ENCODE peak calls at places on chromosomes 11 and 22, in six cellular contexts. One of them, this sample, is unnamed. For H3K4me1 and H3K36me3, the result is how much of the 10 kb centered on the place peaks cover.

GRCh38 chr22:44870021-44870420 is 117.6 kb downstream of the ARHGAP8 start:
- DNase-seq in MM.1S: no peak
- DNase-seq in heart left ventricle: no peak
- DNase-seq in HAP-1: no peak
- DNase-seq in CD8-positive, alpha-beta memory T cell: no peak
- DNase-seq in body of pancreas: no peak
- DNase-seq in this sample: no peak

GRCh38 chr11:83694191-83694905 is 408.2 kb upstream of the CCDC90B start:
- DNase-seq in MM.1S: no peak
- DNase-seq in heart left ventricle: no peak
- DNase-seq in HAP-1: no peak
- DNase-seq in CD8-positive, alpha-beta memory T cell: no peak
- DNase-seq in body of pancreas: no peak
- DNase-seq in this sample: no peak

GRCh38 chr11:2691991-2692841 is 7.6 kb downstream of the KCNQ1OT1 start:
- DNase-seq in MM.1S: no peak
- DNase-seq in heart left ventricle: no peak
- DNase-seq in HAP-1: no peak
- DNase-seq in CD8-positive, alpha-beta memory T cell: no peak
- DNase-seq in body of pancreas: peak
- DNase-seq in this sample: no peak

GRCh38 chr11:45665206-45665932 is at the start of gene CHST1:
- DNase-seq in MM.1S: peak
- DNase-seq in heart left ventricle: peak
- DNase-seq in HAP-1: no peak
- DNase-seq in CD8-positive, alpha-beta memory T cell: no peak
- DNase-seq in body of pancreas: peak
- DNase-seq in this sample: peak

GRCh38 chr11:132072044-132072879 is 701.8 kb downstream of the NTM start:
- DNase-seq in MM.1S: no peak
- DNase-seq in heart left ventricle: no peak
- DNase-seq in HAP-1: no peak
- DNase-seq in CD8-positive, alpha-beta memory T cell: no peak
- DNase-seq in body of pancreas: no peak
- DNase-seq in this sample: no peak

GRCh38 chr11:72989727-72990126 is 152.4 kb downstream of the FCHSD2 start:
- DNase-seq in MM.1S: no peak
- DNase-seq in heart left ventricle: no peak
- DNase-seq in HAP-1: no peak
- DNase-seq in CD8-positive, alpha-beta memory T cell: no peak
- DNase-seq in body of pancreas: no peak
- DNase-seq in this sample: no peak

GRCh38 chr11:19984048-19984742 is 176.1 kb downstream of the DBX1 start:
- DNase-seq in MM.1S: no peak
- DNase-seq in heart left ventricle: no peak
- DNase-seq in HAP-1: no peak
- DNase-seq in CD8-positive, alpha-beta memory T cell: no peak
- DNase-seq in body of pancreas: no peak
- DNase-seq in this sample: no peak

GRCh38 chr11:88596786-88597185 is 259.2 kb upstream of the CTSC start:
- DNase-seq in MM.1S: no peak
- DNase-seq in heart left ventricle: no peak
- DNase-seq in HAP-1: no peak
- DNase-seq in CD8-positive, alpha-beta memory T cell: no peak
- DNase-seq in body of pancreas: no peak
- DNase-seq in this sample: no peak

GRCh38 chr11:134361241-134361640 is 29.5 kb downstream of the GLB1L2 start:
- DNase-seq in MM.1S: no peak
- DNase-seq in heart left ventricle: peak
- DNase-seq in HAP-1: no peak
- DNase-seq in CD8-positive, alpha-beta memory T cell: no peak
- DNase-seq in body of pancreas: peak
- DNase-seq in this sample: no peak

GRCh38 chr22:44331881-44332714 is 19.3 kb upstream of the SHISAL1 start:
- DNase-seq in MM.1S: no peak
- DNase-seq in heart left ventricle: peak
- DNase-seq in HAP-1: no peak
- DNase-seq in CD8-positive, alpha-beta memory T cell: no peak
- DNase-seq in body of pancreas: no peak
- DNase-seq in this sample: peak

GRCh38 chr22:24244144-24244787 is 616 bp downstream of the GGT5 start:
- DNase-seq in MM.1S: no peak
- DNase-seq in heart left ventricle: peak
- DNase-seq in HAP-1: no peak
- DNase-seq in CD8-positive, alpha-beta memory T cell: no peak
- DNase-seq in body of pancreas: peak
- DNase-seq in this sample: no peak

GRCh38 chr11:44246726-44247125 is 63.2 kb downstream of the ALX4 start:
- DNase-seq in MM.1S: no peak
- DNase-seq in heart left ventricle: peak
- DNase-seq in HAP-1: no peak
- DNase-seq in CD8-positive, alpha-beta memory T cell: no peak
- DNase-seq in body of pancreas: no peak
- DNase-seq in this sample: peak

GRCh38 chr11:10876168-10876567 is 18.3 kb upstream of the ZBED5 start:
- DNase-seq in MM.1S: no peak
- DNase-seq in heart left ventricle: no peak
- DNase-seq in HAP-1: no peak
- DNase-seq in CD8-positive, alpha-beta memory T cell: no peak
- DNase-seq in body of pancreas: no peak
- DNase-seq in this sample: no peak

GRCh38 chr22:23525510-23525909 is 54.6 kb downstream of the IGLL1 start:
- DNase-seq in MM.1S: no peak
- DNase-seq in heart left ventricle: no peak
- DNase-seq in HAP-1: no peak
- DNase-seq in CD8-positive, alpha-beta memory T cell: no peak
- DNase-seq in body of pancreas: no peak
- DNase-seq in this sample: no peak

GRCh38 chr22:27662359-27663030 is 139.1 kb downstream of the MN1 start:
- DNase-seq in MM.1S: no peak
- DNase-seq in heart left ventricle: peak
- DNase-seq in HAP-1: no peak
- DNase-seq in CD8-positive, alpha-beta memory T cell: no peak
- DNase-seq in body of pancreas: peak
- DNase-seq in this sample: peak

GRCh38 chr11:72227316-72228228 is 3.0 kb downstream of the INPPL1 start:
- DNase-seq in MM.1S: no peak
- DNase-seq in heart left ventricle: no peak
- DNase-seq in HAP-1: no peak
- DNase-seq in CD8-positive, alpha-beta memory T cell: no peak
- DNase-seq in body of pancreas: peak
- DNase-seq in this sample: no peak

GRCh38 chr11:35994421-35994820 is 50.6 kb downstream of the LDLRAD3 start:
- DNase-seq in MM.1S: no peak
- DNase-seq in heart left ventricle: no peak
- DNase-seq in HAP-1: no peak
- DNase-seq in CD8-positive, alpha-beta memory T cell: no peak
- DNase-seq in body of pancreas: no peak
- DNase-seq in this sample: no peak
- H3K4me1 ChIP-seq in MM.1S: under half
- H3K4me1 ChIP-seq in heart left ventricle: under half
- H3K4me1 ChIP-seq in HAP-1: under half
- H3K4me1 ChIP-seq in CD8-positive, alpha-beta memory T cell: under half
- H3K4me1 ChIP-seq in body of pancreas: under half
- H3K4me1 ChIP-seq in this sample: under half

GRCh38 chr11:57704932-57705331 is 7.1 kb downstream of the MED19 start:
- DNase-seq in MM.1S: no peak
- DNase-seq in heart left ventricle: no peak
- DNase-seq in HAP-1: no peak
- DNase-seq in CD8-positive, alpha-beta memory T cell: no peak
- DNase-seq in body of pancreas: no peak
- DNase-seq in this sample: no peak
- H3K4me3 ChIP-seq in MM.1S: no peak
- H3K4me3 ChIP-seq in heart left ventricle: no peak
- H3K4me3 ChIP-seq in HAP-1: no peak
- H3K4me3 ChIP-seq in CD8-positive, alpha-beta memory T cell: no peak
- H3K4me3 ChIP-seq in body of pancreas: no peak
- H3K4me3 ChIP-seq in this sample: no peak

DNA sequence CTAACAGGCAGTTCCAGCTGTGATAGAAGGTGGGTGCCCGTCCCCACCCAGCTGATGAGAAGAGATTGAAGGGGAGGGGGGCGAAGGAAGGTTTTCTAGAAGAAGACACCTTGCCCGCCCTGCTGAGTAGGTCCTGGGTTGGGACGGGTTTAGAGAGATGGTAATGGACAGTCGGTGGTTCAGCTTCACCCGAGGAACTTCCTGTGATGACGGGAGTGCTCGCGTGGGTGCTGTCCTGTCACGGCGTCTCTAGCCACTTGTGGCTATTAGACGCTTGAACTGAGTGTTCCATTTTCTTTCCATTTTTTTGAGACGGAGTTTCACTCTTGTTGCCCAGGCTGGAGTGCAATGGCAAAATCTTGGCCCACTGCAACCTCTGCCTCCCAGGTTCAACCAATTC is 27.6 kb upstream of the MGAT3 start:
- DNase-seq in MM.1S: no peak
- DNase-seq in heart left ventricle: no peak
- DNase-seq in HAP-1: no peak
- DNase-seq in CD8-positive, alpha-beta memory T cell: no peak
- DNase-seq in body of pancreas: no peak
- DNase-seq in this sample: no peak
- H3K36me3 ChIP-seq in MM.1S: under half
- H3K36me3 ChIP-seq in heart left ventricle: under half
- H3K36me3 ChIP-seq in HAP-1: under half
- H3K36me3 ChIP-seq in CD8-positive, alpha-beta memory T cell: under half
- H3K36me3 ChIP-seq in body of pancreas: under half
- H3K36me3 ChIP-seq in this sample: under half

GRCh38 chr11:96356837-96357236 is 13.8 kb upstream of the MAML2 start:
- DNase-seq in MM.1S: no peak
- DNase-seq in heart left ventricle: no peak
- DNase-seq in HAP-1: peak
- DNase-seq in CD8-positive, alpha-beta memory T cell: no peak
- DNase-seq in body of pancreas: no peak
- DNase-seq in this sample: no peak
- H3K4me1 ChIP-seq in MM.1S: under half
- H3K4me1 ChIP-seq in heart left ventricle: under half
- H3K4me1 ChIP-seq in HAP-1: under half
- H3K4me1 ChIP-seq in CD8-positive, alpha-beta memory T cell: under half
- H3K4me1 ChIP-seq in body of pancreas: under half
- H3K4me1 ChIP-seq in this sample: under half

GRCh38 chr11:69010964-69011623 is 2.0 kb downstream of the MRGPRF start:
- DNase-seq in MM.1S: no peak
- DNase-seq in heart left ventricle: peak
- DNase-seq in HAP-1: peak
- DNase-seq in CD8-positive, alpha-beta memory T cell: no peak
- DNase-seq in body of pancreas: peak
- DNase-seq in this sample: peak
- H3K4me3 ChIP-seq in MM.1S: no peak
- H3K4me3 ChIP-seq in heart left ventricle: no peak
- H3K4me3 ChIP-seq in HAP-1: no peak
- H3K4me3 ChIP-seq in CD8-positive, alpha-beta memory T cell: no peak
- H3K4me3 ChIP-seq in body of pancreas: no peak
- H3K4me3 ChIP-seq in this sample: peak

GRCh38 chr11:57302489-57302888 is 22.3 kb downstream of the TNKS1BP1 start:
- DNase-seq in MM.1S: no peak
- DNase-seq in heart left ventricle: no peak
- DNase-seq in HAP-1: no peak
- DNase-seq in CD8-positive, alpha-beta memory T cell: no peak
- DNase-seq in body of pancreas: no peak
- DNase-seq in this sample: no peak

GRCh38 chr11:57303280-57303989 is 21.3 kb downstream of the TNKS1BP1 start:
- DNase-seq in MM.1S: no peak
- DNase-seq in heart left ventricle: no peak
- DNase-seq in HAP-1: no peak
- DNase-seq in CD8-positive, alpha-beta memory T cell: no peak
- DNase-seq in body of pancreas: no peak
- DNase-seq in this sample: no peak

GRCh38 chr11:57299150-57299737 is 25.5 kb downstream of the TNKS1BP1 start:
- DNase-seq in MM.1S: no peak
- DNase-seq in heart left ventricle: no peak
- DNase-seq in HAP-1: no peak
- DNase-seq in CD8-positive, alpha-beta memory T cell: no peak
- DNase-seq in body of pancreas: no peak
- DNase-seq in this sample: no peak

GRCh38 chr11:57301711-57302423 is 22.9 kb downstream of the TNKS1BP1 start:
- DNase-seq in MM.1S: no peak
- DNase-seq in heart left ventricle: no peak
- DNase-seq in HAP-1: no peak
- DNase-seq in CD8-positive, alpha-beta memory T cell: no peak
- DNase-seq in body of pancreas: no peak
- DNase-seq in this sample: no peak

GRCh38 chr11:57300785-57301184 is 24.0 kb downstream of the TNKS1BP1 start:
- DNase-seq in MM.1S: no peak
- DNase-seq in heart left ventricle: no peak
- DNase-seq in HAP-1: no peak
- DNase-seq in CD8-positive, alpha-beta memory T cell: no peak
- DNase-seq in body of pancreas: no peak
- DNase-seq in this sample: no peak
- H3K36me3 ChIP-seq in MM.1S: under half
- H3K36me3 ChIP-seq in heart left ventricle: under half
- H3K36me3 ChIP-seq in HAP-1: half or more
- H3K36me3 ChIP-seq in CD8-positive, alpha-beta memory T cell: under half
- H3K36me3 ChIP-seq in body of pancreas: under half
- H3K36me3 ChIP-seq in this sample: half or more